ENCODE peak calls at places on chromosomes 1 and 21, in four cellular contexts. I is pancreas, L is right lobe of liver, O is HFF-Myc. U is an unnamed sample.

GRCh38 chr1:116667577-116668105 is at the start of gene IGSF3:
- DNase-seq in I (peak), L (peak), O (no peak), U (no peak)

GRCh38 chr1:29703596-29703995 is 467.3 kb downstream of the PTPRU start:
- DNase-seq in I (peak), L (no peak), O (peak), U (no peak)

GRCh38 chr21:25507522-25507921 is 99.8 kb downstream of the MRPL39 start:
- DNase-seq in I (no peak), L (no peak), O (no peak), U (no peak)

GRCh38 chr1:27574871-27575831 is 28.8 kb downstream of the AHDC1 start:
- DNase-seq in I (peak), L (peak), O (no peak), U (no peak)

GRCh38 chr21:44583800-44584147 is 3.4 kb upstream of the KRTAP10-5 start:
- DNase-seq in I (no peak), L (no peak), O (no peak), U (no peak)

GRCh38 chr1:29793101-29793546 is 556.8 kb downstream of the PTPRU start:
- DNase-seq in I (peak), L (peak), O (peak), U (peak)

GRCh38 chr1:90391116-90391515 is 326.0 kb downstream of the BARHL2 start:
- DNase-seq in I (no peak), L (no peak), O (no peak), U (no peak)

GRCh38 chr21:46035809-46036695 is 54.5 kb downstream of the COL6A1 start:
- DNase-seq in I (no peak), L (no peak), O (peak), U (peak)

GRCh38 chr1:242523968-242524570 is 428 bp downstream of the PLD5 start:
- DNase-seq in I (peak), L (no peak), O (no peak), U (no peak)

GRCh38 chr1:109822749-109823542 is 59.2 kb upstream of the EPS8L3 start:
- DNase-seq in I (no peak), L (no peak), O (no peak), U (no peak)

GRCh38 chr1:109823543-109824348 is 60.0 kb upstream of the EPS8L3 start:
- DNase-seq in I (no peak), L (peak), O (no peak), U (no peak)

GRCh38 chr1:109819906-109820305 is 56.2 kb upstream of the EPS8L3 start:
- DNase-seq in I (no peak), L (no peak), O (no peak), U (no peak)

GRCh38 chr1:109821221-109821669 is 57.5 kb upstream of the EPS8L3 start:
- DNase-seq in I (no peak), L (peak), O (peak), U (peak)

GRCh38 chr1:109821831-109822745 is 58.4 kb upstream of the EPS8L3 start:
- DNase-seq in I (no peak), L (peak), O (no peak), U (no peak)
- H3K4me3 ChIP-seq in I (no peak), L (no peak), O (no peak), U (no peak)

DNA sequence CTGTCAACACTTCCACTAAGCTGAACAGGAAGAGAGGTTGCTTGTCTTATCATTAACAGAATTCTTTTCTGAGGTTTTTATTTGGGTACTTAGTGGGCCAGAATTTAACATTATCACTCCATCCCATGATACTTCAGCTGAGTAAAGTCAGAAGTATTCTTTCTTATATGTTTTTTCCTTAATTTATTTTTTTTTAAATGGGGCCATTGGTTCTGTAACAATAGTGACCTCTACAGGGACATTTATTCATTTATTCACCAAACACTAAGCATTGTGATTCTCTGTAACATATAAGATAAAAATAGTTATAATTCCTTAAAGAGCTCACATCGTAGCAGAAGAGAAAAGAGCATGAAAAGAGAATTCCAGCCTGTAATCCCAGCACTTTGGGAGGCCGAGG is 9.8 kb downstream of the GREM2 start:
- DNase-seq in I (no peak), L (no peak), O (no peak), U (no peak)
- TF ChIP-seq CTCF in I (no peak), L (peak), O (no peak), U (peak)

GRCh38 chr1:219538886-219539285 is 74.0 kb downstream of the ZC3H11B start:
- DNase-seq in I (no peak), L (no peak), O (no peak), U (no peak)

GRCh38 chr1:219544163-219544846 is 68.6 kb downstream of the ZC3H11B start:
- DNase-seq in I (no peak), L (no peak), O (no peak), U (no peak)

GRCh38 chr1:219541946-219542345 is 71.0 kb downstream of the ZC3H11B start:
- DNase-seq in I (no peak), L (no peak), O (no peak), U (no peak)

GRCh38 chr1:219539645-219540254 is 73.2 kb downstream of the ZC3H11B start:
- DNase-seq in I (no peak), L (no peak), O (no peak), U (no peak)

GRCh38 chr1:219542828-219543518 is 69.9 kb downstream of the ZC3H11B start:
- DNase-seq in I (no peak), L (no peak), O (no peak), U (no peak)
- H3K4me3 ChIP-seq in I (no peak), L (no peak), O (no peak), U (no peak)

DNA sequence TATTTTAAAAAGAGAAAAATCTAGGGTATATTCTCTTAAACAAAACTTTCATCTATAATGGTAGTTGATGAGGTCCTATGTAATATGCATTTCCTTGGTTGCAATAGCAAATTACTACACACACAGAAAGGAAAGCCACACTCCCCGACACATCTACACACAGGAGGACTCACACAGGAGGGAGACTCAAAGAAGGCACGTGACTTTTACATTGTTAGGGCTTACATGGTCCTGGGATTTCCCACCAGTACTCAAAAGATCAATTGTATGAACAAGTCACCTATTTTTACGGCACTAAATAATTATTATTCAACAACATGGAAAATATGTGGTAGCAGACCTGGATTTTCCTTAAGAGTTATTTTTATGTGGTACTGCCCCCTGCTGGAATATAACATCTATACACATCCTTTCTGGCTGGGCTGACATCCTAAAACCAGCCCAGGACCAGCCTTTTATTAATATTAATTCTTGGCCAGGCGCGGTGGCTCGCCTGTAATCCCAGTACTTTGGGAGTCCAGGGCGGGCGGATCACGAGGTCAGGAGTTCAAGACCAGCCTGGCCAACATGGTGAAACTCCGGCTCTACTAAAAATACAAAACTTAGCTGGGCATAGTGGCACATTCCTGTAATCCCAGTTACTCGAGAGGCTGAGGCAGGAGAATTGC is 33.9 kb upstream of the LGALS8 start:
- DNase-seq in I (peak), L (peak), O (peak), U (no peak)
- TF ChIP-seq CTCF in I (peak), L (peak), O (peak), U (peak)

GRCh38 chr1:162732566-162733335 is 57.8 kb upstream of the HSD17B7 start:
- DNase-seq in I (peak), L (no peak), O (no peak), U (no peak)
- H3K4me3 ChIP-seq in I (no peak), L (no peak), O (no peak), U (no peak)

GRCh38 chr1:55289614-55290013 is 74.5 kb upstream of the USP24 start:
- DNase-seq in I (no peak), L (no peak), O (no peak), U (no peak)
- TF ChIP-seq CTCF in I (no peak), L (no peak), O (peak), U (no peak)

GRCh38 chr1:184065559-184065958 is 14.0 kb downstream of the TSEN15 start:
- DNase-seq in I (no peak), L (no peak), O (no peak), U (no peak)

GRCh38 chr1:184060316-184060715 is 8.8 kb downstream of the TSEN15 start:
- DNase-seq in I (no peak), L (no peak), O (no peak), U (no peak)

GRCh38 chr1:184062640-184063280 is 11.2 kb downstream of the TSEN15 start:
- DNase-seq in I (no peak), L (no peak), O (no peak), U (no peak)

GRCh38 chr1:184059887-184060286 is 8.4 kb downstream of the TSEN15 start:
- DNase-seq in I (no peak), L (no peak), O (no peak), U (no peak)

DNA sequence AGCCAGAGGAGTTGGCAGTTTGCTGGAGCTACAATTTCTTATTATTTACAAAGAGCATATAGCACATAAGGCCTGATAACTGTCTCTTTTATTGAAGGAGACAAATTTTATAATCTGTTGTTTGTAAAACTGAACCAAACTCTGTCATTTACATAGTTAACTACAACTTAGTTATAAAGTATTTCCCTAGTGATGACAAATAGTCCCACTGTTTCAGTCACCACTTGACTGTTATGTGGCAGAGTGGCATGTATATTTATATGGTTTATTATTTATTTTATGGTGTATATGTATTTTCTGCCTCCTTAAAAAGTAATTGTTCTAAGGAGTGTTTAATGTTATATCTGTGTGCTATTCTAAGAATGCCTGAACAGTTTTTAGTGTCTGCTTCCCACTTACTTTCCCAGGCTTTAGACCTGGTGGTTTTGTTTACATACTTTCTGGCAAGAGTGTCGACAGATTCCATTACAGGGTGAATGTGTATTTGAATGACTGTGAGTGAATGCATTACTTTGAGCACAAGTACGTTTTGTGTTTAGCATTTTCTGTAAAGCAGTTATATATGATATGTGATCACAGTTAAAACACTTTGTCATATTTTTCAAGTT is 10.0 kb downstream of the TSEN15 start:
- DNase-seq in I (no peak), L (no peak), O (no peak), U (no peak)
- H3K4me3 ChIP-seq in I (no peak), L (no peak), O (no peak), U (no peak)